ENCODE peak calls at places on chromosomes 2 and 18, in ten cellular contexts. S is GM13977; X is HS-27A; P is mesenchymal stem cell; K is GM04504; Z is RCC 7860; E is HFFc6; B is aorta; A is dermis microvascular lymphatic vessel endothelial cell; T is activated T-helper 9 cell treated with anti-CD3 and anti-CD28 coated beads, Interleukin-2, amount 50 U/mL, for 16 hours. L is an unnamed sample.
A peak's percentile ranks its signal among the peaks of the same experiment; 100 is the strongest.

GRCh38 chr2:171086352-171087290 is 74.1 kb downstream of the TLK1 start:
- DNase-seq in S (peak; percentile 9), T (peak; percentile 3), P (peak; percentile 69), Z (no peak), E (peak; percentile 56), X (no peak), K (peak; percentile 17), B (no peak), A (peak; percentile 88), L (peak; percentile 17)

GRCh38 chr2:163733301-163733938 is 2.4 kb downstream of the FIGN start:
- DNase-seq in S (no peak), T (no peak), E (no peak), K (no peak), Z (peak; percentile 42), A (no peak), B (no peak), P (peak; percentile 53), X (no peak), L (no peak)

GRCh38 chr18:24232814-24233213 is 94.0 kb downstream of the CABYR start:
- DNase-seq in S (no peak), T (no peak), E (no peak), P (no peak), A (no peak), X (no peak), K (no peak), B (no peak), Z (no peak), L (no peak)

GRCh38 chr2:137838255-137839092 is 125.8 kb upstream of the HNMT start:
- DNase-seq in P (peak; percentile 51), E (peak; percentile 53), Z (peak; percentile 34), S (peak; percentile 21), X (no peak), A (peak; percentile 53), B (no peak), K (peak; percentile 7), T (no peak), L (peak; percentile 21)

GRCh38 chr2:193462411-193462810 is 1267.7 kb upstream of the TMEFF2 start:
- DNase-seq in Z (no peak), B (no peak), P (no peak), T (no peak), X (no peak), A (no peak), S (no peak), E (no peak), K (peak; percentile 25), L (no peak)

GRCh38 chr18:74540689-74541421 is 6.6 kb downstream of the CNDP1 start:
- DNase-seq in Z (no peak), P (peak; percentile 26), X (no peak), K (no peak), S (no peak), B (no peak), E (no peak), T (no peak), A (no peak), L (peak; percentile 95)

GRCh38 chr18:37429768-37430167 is 135.8 kb downstream of the CELF4 start:
- DNase-seq in E (no peak), A (no peak), Z (no peak), T (no peak), X (no peak), S (no peak), P (no peak), K (no peak), B (no peak), L (no peak)

GRCh38 chr2:146874260-146874658 is 970.6 kb upstream of the ACVR2A start:
- DNase-seq in E (no peak), T (no peak), A (peak; percentile 97), B (no peak), X (peak; percentile 92), S (no peak), P (peak; percentile 27), Z (peak; percentile 73), K (no peak), L (no peak)

GRCh38 chr18:12777543-12777942 is 74.7 kb downstream of the PSMG2 start:
- DNase-seq in E (no peak), S (no peak), Z (no peak), T (no peak), K (no peak), P (peak; percentile 18), X (no peak), B (peak; percentile 78), A (no peak), L (no peak)

GRCh38 chr2:55282110-55282917 is 13.3 kb upstream of the MTIF2 start:
- DNase-seq in B (peak; percentile 98), X (peak; percentile 38), K (peak; percentile 72), P (peak; percentile 88), S (peak; percentile 85), E (peak; percentile 74), A (peak; percentile 93), Z (peak; percentile 69), T (peak; percentile 81), L (peak; percentile 89)

GRCh38 chr2:219631925-219632757 is 4.7 kb downstream of the SLC4A3 start:
- DNase-seq in E (no peak), K (no peak), P (no peak), T (no peak), S (peak; percentile 19), B (peak; percentile 78), X (no peak), Z (no peak), A (no peak), L (no peak)

GRCh38 chr18:48993586-48993985 is 42.8 kb upstream of the SMAD7 start:
- DNase-seq in A (no peak), E (peak; percentile 57), Z (peak; percentile 71), T (no peak), S (no peak), P (peak; percentile 63), K (no peak), B (no peak), X (no peak), L (no peak)

GRCh38 chr2:133841905-133842304 is 273.6 kb upstream of the NCKAP5 start:
- DNase-seq in E (peak; percentile 88), P (peak; percentile 78), S (no peak), T (no peak), A (peak; percentile 79), B (no peak), Z (peak; percentile 92), K (peak; percentile 90), X (peak; percentile 98), L (no peak)

GRCh38 chr2:204321910-204322765 is 223.1 kb upstream of the PARD3B start:
- DNase-seq in P (peak; percentile 40), A (peak; percentile 98), E (peak; percentile 9), T (no peak), B (peak; percentile 38), S (no peak), K (no peak), Z (peak; percentile 13), X (no peak), L (peak; percentile 32)

GRCh38 chr2:12649602-12650400 is 66.9 kb upstream of the TRIB2 start:
- DNase-seq in E (no peak), A (no peak), Z (no peak), B (no peak), K (no peak), T (no peak), S (no peak), P (no peak), X (no peak), L (no peak)

GRCh38 chr2:179021258-179021657 is 28.7 kb downstream of the CCDC141 start:
- DNase-seq in Z (no peak), S (peak; percentile 33), T (no peak), B (no peak), A (no peak), E (no peak), X (no peak), K (no peak), P (no peak), L (no peak)

GRCh38 chr2:224925822-224926124 is 116.5 kb downstream of the DOCK10 start:
- DNase-seq in A (peak; percentile 22), P (peak; percentile 44), B (no peak), X (no peak), K (no peak), T (no peak), E (peak; percentile 56), S (no peak), Z (no peak), L (no peak)

GRCh38 chr2:66661253-66662173 is 226.6 kb downstream of the MEIS1 start:
- DNase-seq in E (no peak), X (no peak), Z (no peak), B (no peak), K (no peak), A (no peak), P (no peak), S (no peak), T (no peak), L (no peak)